ENCODE peak calls at places on chromosomes 6 and 20, in five cellular contexts. O, M, L, W and K are unnamed samples.

GRCh38 chr6:83117802-83118201 is 50.3 kb downstream of the DOP1A start:
- DNase-seq in W (no peak), M (no peak), L (no peak), O (no peak), K (no peak)

GRCh38 chr6:80425089-80425823 is 318.8 kb downstream of the BCKDHB start:
- DNase-seq in L (no peak), M (peak; percentile 59), O (peak; percentile 97), W (no peak), K (no peak)

GRCh38 chr6:125821825-125822281 is 31.1 kb downstream of the NCOA7 start:
- DNase-seq in W (no peak), M (peak; percentile 21), L (no peak), O (no peak), K (no peak)

GRCh38 chr20:13995086-13995665 is at the start of gene MACROD2:
- DNase-seq in O (peak; percentile 65), L (peak; percentile 90), W (peak; percentile 95), M (peak; percentile 97), K (peak; percentile 93)

GRCh38 chr6:106556368-106556960 is 72.8 kb downstream of the RTN4IP1 start:
- DNase-seq in W (no peak), O (peak; percentile 68), L (no peak), M (no peak), K (no peak)

GRCh38 chr6:165245287-165245686 is 64.1 kb downstream of the C6orf118 start:
- DNase-seq in L (no peak), M (no peak), W (no peak), O (no peak), K (no peak)

GRCh38 chr6:132731086-132731485 is 17.2 kb upstream of the VNN1 start:
- DNase-seq in O (peak; percentile 44), M (no peak), L (no peak), W (no peak), K (no peak)

GRCh38 chr20:33229843-33230242 is 6.0 kb upstream of the BPIFA1 start:
- DNase-seq in M (no peak), O (no peak), W (no peak), L (no peak), K (no peak)

GRCh38 chr6:158061709-158062461 is 80.2 kb downstream of the SYNJ2 start:
- DNase-seq in O (no peak), L (no peak), M (no peak), W (no peak), K (no peak)

GRCh38 chr20:18633411-18633810 is 45.6 kb downstream of the DTD1 start:
- DNase-seq in W (no peak), O (no peak), M (no peak), L (no peak), K (no peak)

GRCh38 chr20:18625907-18626655 is 38.2 kb downstream of the DTD1 start:
- DNase-seq in L (no peak), M (no peak), O (no peak), W (no peak), K (no peak)

GRCh38 chr20:18632196-18632789 is 44.4 kb downstream of the DTD1 start:
- DNase-seq in M (peak; percentile 20), O (peak; percentile 71), L (peak; percentile 59), W (peak; percentile 73), K (no peak)

GRCh38 chr20:18624948-18625347 is 37.1 kb downstream of the DTD1 start:
- DNase-seq in M (no peak), L (no peak), W (no peak), O (no peak), K (no peak)

GRCh38 chr20:18628330-18628941 is 40.6 kb downstream of the DTD1 start:
- DNase-seq in W (no peak), M (peak; percentile 8), O (no peak), L (no peak), K (no peak)
- TF ChIP-seq CTCF in W (peak; percentile 46), M (peak; percentile 75), O (peak; percentile 57), L (peak; percentile 50), K (peak; percentile 82)

GRCh38 chr6:85574932-85575598 is 18.6 kb downstream of the SNX14 start:
- DNase-seq in L (no peak), O (peak; percentile 85), W (no peak), M (peak; percentile 87), K (no peak)
- H3K27ac ChIP-seq in L (no peak overlapping the region), O (no peak overlapping the region), W (no peak overlapping the region), M (peak overlapping the region; percentile 20), K (no peak overlapping the region)

DNA sequence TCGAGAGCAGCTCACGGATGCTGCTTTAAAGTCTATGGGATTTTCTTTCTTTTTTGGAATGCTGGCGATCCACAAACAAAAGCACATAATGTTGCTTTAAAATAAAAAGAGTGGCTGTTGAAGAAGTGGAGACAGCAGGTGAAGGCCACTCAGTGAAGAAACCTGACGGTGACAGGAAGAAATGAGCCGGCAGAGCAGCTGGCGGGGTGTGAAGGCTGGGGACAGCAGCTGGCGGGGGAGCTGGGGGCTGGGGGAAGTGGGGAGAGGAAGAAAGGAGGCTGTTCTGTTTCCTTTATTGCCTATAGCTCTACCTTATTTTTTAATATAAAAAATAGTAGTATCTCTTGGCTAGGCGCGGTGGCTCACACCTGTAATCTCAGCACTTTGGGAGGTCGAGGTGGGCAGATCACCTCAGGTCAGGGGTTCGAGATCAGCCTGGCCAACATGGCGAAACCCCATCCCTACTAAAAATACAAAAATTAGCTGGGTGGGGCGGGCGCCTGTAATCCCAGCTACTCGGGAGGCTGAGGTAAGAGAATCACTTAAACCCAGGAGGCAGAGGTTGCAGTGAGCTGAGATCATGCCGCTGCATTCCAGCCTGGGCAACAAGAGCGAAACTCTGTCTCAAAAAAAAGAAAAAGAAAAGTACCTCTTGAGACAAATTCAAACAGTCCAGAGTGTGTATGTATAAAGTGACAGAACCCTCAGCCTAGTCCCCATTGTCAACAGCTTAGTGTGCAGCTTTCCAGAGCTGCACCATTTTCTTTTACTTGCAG is 42.4 kb upstream of the TAF8 start:
- DNase-seq in O (no peak), L (no peak), W (no peak), M (no peak), K (no peak)
- H3K4me1 ChIP-seq in O (no peaks in the 10 kb centered on the region), L (peaks cover 12% of the 10 kb centered on the region), W (peaks cover 46% of the 10 kb centered on the region), M (no peaks in the 10 kb centered on the region), K (no peaks in the 10 kb centered on the region)

GRCh38 chr20:37543828-37544227 is 16.2 kb upstream of the BLCAP start:
- DNase-seq in O (peak; percentile 56), M (peak; percentile 50), W (no peak), L (no peak), K (peak; percentile 59)
- TF ChIP-seq CTCF in O (peak; percentile 67), M (peak; percentile 55), W (no peak), L (no peak), K (peak; percentile 82)

GRCh38 chr20:48723308-48724264 is 104.2 kb downstream of the PREX1 start:
- DNase-seq in W (peak; percentile 75), O (peak; percentile 80), M (no peak), L (no peak), K (peak; percentile 80)

GRCh38 chr20:48724891-48725588 is 102.8 kb downstream of the PREX1 start:
- DNase-seq in M (no peak), W (no peak), O (no peak), L (no peak), K (no peak)

GRCh38 chr20:48728042-48728837 is 99.6 kb downstream of the PREX1 start:
- DNase-seq in L (no peak), M (no peak), W (no peak), O (no peak), K (no peak)

GRCh38 chr20:48727226-48727625 is 100.6 kb downstream of the PREX1 start:
- DNase-seq in M (no peak), W (no peak), O (no peak), L (no peak), K (no peak)

GRCh38 chr20:48725589-48725991 is 102.2 kb downstream of the PREX1 start:
- DNase-seq in O (peak; percentile 54), M (no peak), W (no peak), L (no peak), K (no peak)
- H3K27ac ChIP-seq in O (no peak overlapping the region), M (no peak overlapping the region), W (no peak overlapping the region), L (no peak overlapping the region), K (no peak overlapping the region)

GRCh38 chr20:34580588-34580940 is 22.0 kb downstream of the MAP1LC3A start:
- DNase-seq in L (no peak), W (no peak), M (no peak), O (no peak), K (no peak)

GRCh38 chr20:34578040-34578439 is 19.5 kb downstream of the MAP1LC3A start:
- DNase-seq in L (no peak), O (peak; percentile 21), M (no peak), W (no peak), K (peak; percentile 16)

GRCh38 chr20:34578521-34579147 is 20.1 kb downstream of the MAP1LC3A start:
- DNase-seq in M (no peak), L (peak; percentile 27), W (no peak), O (no peak), K (peak; percentile 50)

GRCh38 chr20:34579936-34580587 is 21.5 kb downstream of the MAP1LC3A start:
- DNase-seq in O (no peak), W (no peak), M (peak; percentile 34), L (no peak), K (peak; percentile 76)

GRCh38 chr20:34579191-34579661 is 20.7 kb downstream of the MAP1LC3A start:
- DNase-seq in M (peak; percentile 94), W (no peak), O (peak; percentile 80), L (peak; percentile 47), K (peak; percentile 98)
- H3K4me1 ChIP-seq in M (peaks cover 30% of the 10 kb centered on the region), W (peaks cover 12% of the 10 kb centered on the region), O (peaks cover 14% of the 10 kb centered on the region), L (peaks cover 28% of the 10 kb centered on the region), K (peaks cover 18% of the 10 kb centered on the region)